ENCODE peak calls at places on chromosomes 16 and 17, in nine cellular contexts. One of them, this sample, is unnamed.

GRCh38 chr17:2025220-2025621 is at the start of gene RTN4RL1:
- DNase-seq in stimulated activated naive B cell treated with anti-CD40 and anti-IgM and Interleukin-4, amounts not matched to agents 10 μg/mL and 1 μg/mL and 100 μg/mL, for 72 hours: no peak
- DNase-seq in C1 segment of cervical spinal cord: no peak
- DNase-seq in kidney glomerular epithelial cell: no peak
- DNase-seq in cardiac septum: no peak
- DNase-seq in fibroblast of the aortic adventitia: peak
- DNase-seq in GM03348: peak
- DNase-seq in central memory CD8-positive, alpha-beta T cell: peak
- DNase-seq in upper lobe of left lung: peak
- DNase-seq in this sample: peak

GRCh38 chr17:36182176-36183000 is 6.0 kb upstream of the TBC1D3B start:
- DNase-seq in upper lobe of left lung: no peak
- DNase-seq in GM03348: peak
- DNase-seq in central memory CD8-positive, alpha-beta T cell: no peak
- DNase-seq in stimulated activated naive B cell treated with anti-CD40 and anti-IgM and Interleukin-4, amounts not matched to agents 10 μg/mL and 1 μg/mL and 100 μg/mL, for 72 hours: no peak
- DNase-seq in kidney glomerular epithelial cell: no peak
- DNase-seq in fibroblast of the aortic adventitia: no peak
- DNase-seq in C1 segment of cervical spinal cord: no peak
- DNase-seq in cardiac septum: no peak
- DNase-seq in this sample: no peak

GRCh38 chr16:56909484-56910113 is 22.3 kb upstream of the HERPUD1 start:
- DNase-seq in cardiac septum: no peak
- DNase-seq in C1 segment of cervical spinal cord: no peak
- DNase-seq in upper lobe of left lung: no peak
- DNase-seq in kidney glomerular epithelial cell: no peak
- DNase-seq in central memory CD8-positive, alpha-beta T cell: no peak
- DNase-seq in stimulated activated naive B cell treated with anti-CD40 and anti-IgM and Interleukin-4, amounts not matched to agents 10 μg/mL and 1 μg/mL and 100 μg/mL, for 72 hours: no peak
- DNase-seq in fibroblast of the aortic adventitia: peak
- DNase-seq in GM03348: no peak
- DNase-seq in this sample: no peak

GRCh38 chr17:47465165-47465564 is 65.7 kb upstream of the NPEPPS start:
- DNase-seq in stimulated activated naive B cell treated with anti-CD40 and anti-IgM and Interleukin-4, amounts not matched to agents 10 μg/mL and 1 μg/mL and 100 μg/mL, for 72 hours: no peak
- DNase-seq in cardiac septum: no peak
- DNase-seq in kidney glomerular epithelial cell: no peak
- DNase-seq in GM03348: no peak
- DNase-seq in fibroblast of the aortic adventitia: no peak
- DNase-seq in upper lobe of left lung: no peak
- DNase-seq in central memory CD8-positive, alpha-beta T cell: no peak
- DNase-seq in C1 segment of cervical spinal cord: no peak
- DNase-seq in this sample: no peak

GRCh38 chr17:78853926-78854394 is 13.3 kb upstream of the USP36 start:
- DNase-seq in fibroblast of the aortic adventitia: no peak
- DNase-seq in GM03348: no peak
- DNase-seq in C1 segment of cervical spinal cord: no peak
- DNase-seq in stimulated activated naive B cell treated with anti-CD40 and anti-IgM and Interleukin-4, amounts not matched to agents 10 μg/mL and 1 μg/mL and 100 μg/mL, for 72 hours: no peak
- DNase-seq in central memory CD8-positive, alpha-beta T cell: no peak
- DNase-seq in upper lobe of left lung: no peak
- DNase-seq in kidney glomerular epithelial cell: no peak
- DNase-seq in cardiac septum: no peak
- DNase-seq in this sample: no peak

GRCh38 chr17:77228224-77229215 is 87.8 kb downstream of the SEC14L1 start:
- DNase-seq in central memory CD8-positive, alpha-beta T cell: no peak
- DNase-seq in C1 segment of cervical spinal cord: no peak
- DNase-seq in fibroblast of the aortic adventitia: no peak
- DNase-seq in cardiac septum: no peak
- DNase-seq in stimulated activated naive B cell treated with anti-CD40 and anti-IgM and Interleukin-4, amounts not matched to agents 10 μg/mL and 1 μg/mL and 100 μg/mL, for 72 hours: no peak
- DNase-seq in kidney glomerular epithelial cell: no peak
- DNase-seq in GM03348: no peak
- DNase-seq in upper lobe of left lung: no peak
- DNase-seq in this sample: no peak

GRCh38 chr16:67551091-67551490 is 11.2 kb upstream of the CTCF start:
- DNase-seq in fibroblast of the aortic adventitia: no peak
- DNase-seq in cardiac septum: no peak
- DNase-seq in GM03348: no peak
- DNase-seq in stimulated activated naive B cell treated with anti-CD40 and anti-IgM and Interleukin-4, amounts not matched to agents 10 μg/mL and 1 μg/mL and 100 μg/mL, for 72 hours: no peak
- DNase-seq in C1 segment of cervical spinal cord: no peak
- DNase-seq in kidney glomerular epithelial cell: no peak
- DNase-seq in upper lobe of left lung: no peak
- DNase-seq in central memory CD8-positive, alpha-beta T cell: no peak
- DNase-seq in this sample: no peak

GRCh38 chr16:58378401-58378800 is 13.9 kb upstream of the GINS3 start:
- DNase-seq in GM03348: no peak
- DNase-seq in kidney glomerular epithelial cell: no peak
- DNase-seq in C1 segment of cervical spinal cord: no peak
- DNase-seq in central memory CD8-positive, alpha-beta T cell: no peak
- DNase-seq in upper lobe of left lung: no peak
- DNase-seq in cardiac septum: no peak
- DNase-seq in fibroblast of the aortic adventitia: peak
- DNase-seq in stimulated activated naive B cell treated with anti-CD40 and anti-IgM and Interleukin-4, amounts not matched to agents 10 μg/mL and 1 μg/mL and 100 μg/mL, for 72 hours: no peak
- DNase-seq in this sample: no peak

GRCh38 chr16:79605999-79606398 is 5.5 kb upstream of the MAF start:
- DNase-seq in upper lobe of left lung: no peak
- DNase-seq in GM03348: peak
- DNase-seq in cardiac septum: no peak
- DNase-seq in C1 segment of cervical spinal cord: no peak
- DNase-seq in kidney glomerular epithelial cell: peak
- DNase-seq in fibroblast of the aortic adventitia: no peak
- DNase-seq in stimulated activated naive B cell treated with anti-CD40 and anti-IgM and Interleukin-4, amounts not matched to agents 10 μg/mL and 1 μg/mL and 100 μg/mL, for 72 hours: no peak
- DNase-seq in central memory CD8-positive, alpha-beta T cell: no peak
- DNase-seq in this sample: no peak

GRCh38 chr16:30092373-30093010 is 768 bp upstream of the TBX6 start:
- DNase-seq in upper lobe of left lung: peak
- DNase-seq in C1 segment of cervical spinal cord: no peak
- DNase-seq in central memory CD8-positive, alpha-beta T cell: peak
- DNase-seq in fibroblast of the aortic adventitia: peak
- DNase-seq in stimulated activated naive B cell treated with anti-CD40 and anti-IgM and Interleukin-4, amounts not matched to agents 10 μg/mL and 1 μg/mL and 100 μg/mL, for 72 hours: peak
- DNase-seq in kidney glomerular epithelial cell: no peak
- DNase-seq in GM03348: peak
- DNase-seq in cardiac septum: peak
- DNase-seq in this sample: peak

GRCh38 chr17:13415877-13416416 is 185.8 kb downstream of the HS3ST3A1 start:
- DNase-seq in upper lobe of left lung: peak
- DNase-seq in C1 segment of cervical spinal cord: no peak
- DNase-seq in fibroblast of the aortic adventitia: peak
- DNase-seq in stimulated activated naive B cell treated with anti-CD40 and anti-IgM and Interleukin-4, amounts not matched to agents 10 μg/mL and 1 μg/mL and 100 μg/mL, for 72 hours: no peak
- DNase-seq in GM03348: peak
- DNase-seq in kidney glomerular epithelial cell: no peak
- DNase-seq in central memory CD8-positive, alpha-beta T cell: no peak
- DNase-seq in cardiac septum: no peak
- DNase-seq in this sample: no peak

GRCh38 chr17:74795327-74796020 is 19.3 kb upstream of the NAT9 start:
- DNase-seq in kidney glomerular epithelial cell: no peak
- DNase-seq in central memory CD8-positive, alpha-beta T cell: no peak
- DNase-seq in upper lobe of left lung: no peak
- DNase-seq in cardiac septum: no peak
- DNase-seq in C1 segment of cervical spinal cord: no peak
- DNase-seq in GM03348: no peak
- DNase-seq in stimulated activated naive B cell treated with anti-CD40 and anti-IgM and Interleukin-4, amounts not matched to agents 10 μg/mL and 1 μg/mL and 100 μg/mL, for 72 hours: no peak
- DNase-seq in fibroblast of the aortic adventitia: no peak
- DNase-seq in this sample: no peak

GRCh38 chr16:66605177-66605999 is 884 bp downstream of the CMTM3 start:
- DNase-seq in fibroblast of the aortic adventitia: peak
- DNase-seq in upper lobe of left lung: peak
- DNase-seq in C1 segment of cervical spinal cord: no peak
- DNase-seq in stimulated activated naive B cell treated with anti-CD40 and anti-IgM and Interleukin-4, amounts not matched to agents 10 μg/mL and 1 μg/mL and 100 μg/mL, for 72 hours: no peak
- DNase-seq in cardiac septum: peak
- DNase-seq in central memory CD8-positive, alpha-beta T cell: no peak
- DNase-seq in GM03348: peak
- DNase-seq in kidney glomerular epithelial cell: peak
- DNase-seq in this sample: no peak

GRCh38 chr17:67830440-67830839 is 5.1 kb downstream of the BPTF start:
- DNase-seq in fibroblast of the aortic adventitia: no peak
- DNase-seq in central memory CD8-positive, alpha-beta T cell: no peak
- DNase-seq in kidney glomerular epithelial cell: no peak
- DNase-seq in cardiac septum: no peak
- DNase-seq in stimulated activated naive B cell treated with anti-CD40 and anti-IgM and Interleukin-4, amounts not matched to agents 10 μg/mL and 1 μg/mL and 100 μg/mL, for 72 hours: no peak
- DNase-seq in upper lobe of left lung: peak
- DNase-seq in GM03348: peak
- DNase-seq in C1 segment of cervical spinal cord: no peak
- DNase-seq in this sample: no peak

GRCh38 chr17:62692721-62693431 is 65.4 kb downstream of the MRC2 start:
- DNase-seq in upper lobe of left lung: no peak
- DNase-seq in kidney glomerular epithelial cell: no peak
- DNase-seq in stimulated activated naive B cell treated with anti-CD40 and anti-IgM and Interleukin-4, amounts not matched to agents 10 μg/mL and 1 μg/mL and 100 μg/mL, for 72 hours: no peak
- DNase-seq in fibroblast of the aortic adventitia: peak
- DNase-seq in cardiac septum: no peak
- DNase-seq in C1 segment of cervical spinal cord: no peak
- DNase-seq in central memory CD8-positive, alpha-beta T cell: no peak
- DNase-seq in GM03348: peak
- DNase-seq in this sample: no peak

This sample was measured in midbrain.